ENCODE peak calls at places on chromosome 18, in seven cellular contexts. Q is colonic mucosa, U is heart left ventricle, G is OCI-LY7, W is ovary, Y is cardiac muscle cell, X is RWPE1. P is an unnamed sample.

GRCh38 chr18:75546964-75547363 is 119.5 kb upstream of the SMIM21 start:
- DNase-seq in Q (no peak), U (no peak), G (no peak), W (no peak), Y (no peak), X (no peak), P (no peak)

GRCh38 chr18:58213931-58214431 is 170.0 kb downstream of the NEDD4L start:
- DNase-seq in Q (no peak), U (no peak), G (no peak), W (no peak), Y (no peak), X (no peak), P (peak; percentile 13)

GRCh38 chr18:49464718-49465598 is 4.5 kb upstream of the DYM start:
- DNase-seq in Q (no peak), U (no peak), G (peak; percentile 39), W (no peak), Y (peak; percentile 38), X (no peak), P (no peak)

GRCh38 chr18:49898421-49898820 is 85.1 kb upstream of the ACAA2 start:
- DNase-seq in Q (peak; percentile 58), U (peak; percentile 52), G (peak; percentile 47), W (peak; percentile 39), Y (peak; percentile 89), X (peak; percentile 14), P (peak; percentile 80)

GRCh38 chr18:79380816-79381806 is 14.6 kb upstream of the NFATC1 start:
- DNase-seq in Q (peak; percentile 72), U (peak; percentile 71), G (peak; percentile 50), W (peak; percentile 83), Y (peak; percentile 57), X (peak; percentile 59), P (peak; percentile 66)

GRCh38 chr18:61079714-61080113 is 253.5 kb upstream of the CDH20 start:
- DNase-seq in Q (no peak), U (no peak), G (no peak), W (no peak), Y (no peak), X (no peak), P (no peak)

GRCh38 chr18:40413160-40413559 is 1541.9 kb upstream of the PIK3C3 start:
- DNase-seq in Q (peak; percentile 24), U (no peak), G (no peak), W (no peak), Y (peak; percentile 43), X (no peak), P (peak; percentile 48)

GRCh38 chr18:57437433-57437781 is 2.2 kb downstream of the ONECUT2 start:
- DNase-seq in Q (no peak), U (no peak), G (no peak), W (no peak), Y (no peak), X (no peak), P (no peak)

GRCh38 chr18:76932026-76932819 is 109.9 kb downstream of the ZNF236 start:
- DNase-seq in Q (no peak), U (no peak), G (no peak), W (no peak), Y (peak; percentile 95), X (no peak), P (no peak)

GRCh38 chr18:37476182-37476581 is 89.4 kb downstream of the CELF4 start:
- DNase-seq in Q (peak; percentile 19), U (no peak), G (peak; percentile 35), W (peak; percentile 56), Y (peak; percentile 54), X (no peak), P (peak; percentile 11)

GRCh38 chr18:45412577-45412976 is 202.7 kb upstream of the SLC14A2 start:
- DNase-seq in Q (no peak), U (no peak), G (no peak), W (no peak), Y (no peak), X (peak; percentile 26), P (no peak)

GRCh38 chr18:50866765-50867164 is 12.2 kb upstream of the ME2 start:
- DNase-seq in Q (peak; percentile 12), U (no peak), G (peak; percentile 38), W (no peak), Y (peak; percentile 39), X (no peak), P (no peak)

GRCh38 chr18:13376298-13376840 is 157.8 kb downstream of the LDLRAD4 start:
- DNase-seq in Q (no peak), U (no peak), G (no peak), W (no peak), Y (no peak), X (no peak), P (no peak)

GRCh38 chr18:48560491-48560890 is 21.7 kb downstream of the CTIF start:
- DNase-seq in Q (no peak), U (no peak), G (no peak), W (no peak), Y (no peak), X (no peak), P (no peak)

GRCh38 chr18:4125939-4126250 is 329.2 kb downstream of the DLGAP1 start:
- DNase-seq in Q (no peak), U (no peak), G (no peak), W (no peak), Y (no peak), X (no peak), P (no peak)

GRCh38 chr18:61764381-61764780 is 128.4 kb downstream of the RNF152 start:
- DNase-seq in Q (no peak), U (no peak), G (no peak), W (no peak), Y (peak; percentile 25), X (no peak), P (no peak)

GRCh38 chr18:79949571-79950439 is 1.6 kb downstream of the SLC66A2 start:
- DNase-seq in Q (peak; percentile 49), U (peak; percentile 61), G (peak; percentile 76), W (peak; percentile 30), Y (no peak), X (no peak), P (no peak)

GRCh38 chr18:67386028-67386427 is 130.5 kb downstream of the DSEL start:
- DNase-seq in Q (no peak), U (no peak), G (no peak), W (no peak), Y (peak; percentile 6), X (peak; percentile 1), P (no peak)

DNA sequence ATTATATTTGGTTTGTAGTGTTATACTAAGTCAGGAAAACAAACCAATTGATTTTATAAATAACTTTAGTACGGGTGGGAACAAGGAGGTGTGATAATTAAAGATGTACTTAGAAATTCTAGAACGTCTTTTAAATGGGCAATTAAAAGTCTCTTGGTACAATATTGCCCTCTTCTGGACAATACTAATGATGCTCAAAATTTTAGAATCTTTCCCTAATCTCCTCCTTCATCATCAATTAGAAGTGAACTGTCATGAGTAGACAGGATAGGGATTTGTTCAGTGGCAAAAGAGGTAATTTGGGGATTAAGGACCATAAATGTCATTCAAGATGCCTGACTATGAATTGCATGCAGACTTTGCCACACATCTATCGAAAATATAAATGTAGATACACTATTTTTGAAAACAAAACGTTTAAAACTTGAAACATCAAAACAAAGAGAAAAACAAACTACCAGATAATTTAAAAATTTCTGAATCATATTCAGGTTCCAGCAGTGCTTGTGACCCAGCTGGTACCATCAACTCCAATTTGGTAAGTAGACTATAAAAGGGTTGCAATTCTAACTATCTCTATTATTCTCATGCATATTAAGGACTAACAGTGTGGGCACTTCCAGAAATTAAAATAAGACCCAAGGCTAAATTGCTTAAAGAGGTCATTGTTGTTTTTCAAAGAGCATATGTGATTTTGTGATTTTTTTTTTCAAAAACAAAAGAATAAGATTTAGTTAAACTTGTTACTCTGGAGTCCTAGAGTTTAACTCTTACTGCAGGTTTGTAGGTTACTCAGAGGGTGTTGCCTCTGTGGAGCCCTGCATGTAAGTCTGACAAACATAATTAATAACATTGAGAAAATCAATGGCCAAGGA is 123.5 kb downstream of the LAMA3 start:
- DNase-seq in Q (no peak), U (no peak), G (peak; percentile 46), W (no peak), Y (peak; percentile 42), X (peak; percentile 27), P (no peak)
- TF ChIP-seq CTCF in Q (peak; percentile 46), U (peak; percentile 51), G (peak; percentile 85), W (no peak), Y (peak; percentile 48), X (peak; percentile 73), P (peak; percentile 58)

DNA sequence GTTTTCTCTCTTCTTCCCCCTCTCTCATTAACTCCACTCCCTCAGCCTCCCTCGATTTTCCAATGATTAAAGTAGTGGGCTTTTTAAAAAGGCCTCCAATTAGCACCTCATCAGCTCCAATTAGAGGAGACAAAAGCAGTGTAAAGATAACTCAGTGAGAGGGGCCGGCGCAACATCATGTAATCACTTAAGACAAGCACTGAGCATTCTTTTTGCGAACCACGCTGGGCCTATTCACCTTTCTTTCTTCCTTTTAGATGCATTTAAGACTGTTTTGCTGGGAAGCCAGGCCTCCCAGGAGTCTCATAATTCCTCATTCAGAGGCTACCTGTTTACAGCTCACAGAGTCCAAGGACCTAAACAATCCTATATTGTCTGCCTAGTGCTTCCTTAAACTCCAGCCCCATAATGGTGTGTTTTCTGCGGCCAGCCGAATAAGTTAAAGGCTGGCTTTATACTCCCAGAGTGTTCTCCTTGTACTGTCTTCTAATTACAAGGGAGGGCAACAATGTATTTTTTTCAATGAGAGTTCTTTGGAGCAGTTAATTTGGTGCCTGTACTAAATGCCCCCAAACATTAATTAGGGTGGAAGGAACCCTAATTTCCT is 27.9 kb upstream of the LMAN1 start:
- DNase-seq in Q (no peak), U (no peak), G (no peak), W (no peak), Y (no peak), X (no peak), P (no peak)
- H3K27ac ChIP-seq in Q (no peak overlapping the region), U (no peak overlapping the region), G (no peak overlapping the region), W (no peak overlapping the region), Y (no peak overlapping the region), X (no peak overlapping the region), P (no peak overlapping the region)

DNA sequence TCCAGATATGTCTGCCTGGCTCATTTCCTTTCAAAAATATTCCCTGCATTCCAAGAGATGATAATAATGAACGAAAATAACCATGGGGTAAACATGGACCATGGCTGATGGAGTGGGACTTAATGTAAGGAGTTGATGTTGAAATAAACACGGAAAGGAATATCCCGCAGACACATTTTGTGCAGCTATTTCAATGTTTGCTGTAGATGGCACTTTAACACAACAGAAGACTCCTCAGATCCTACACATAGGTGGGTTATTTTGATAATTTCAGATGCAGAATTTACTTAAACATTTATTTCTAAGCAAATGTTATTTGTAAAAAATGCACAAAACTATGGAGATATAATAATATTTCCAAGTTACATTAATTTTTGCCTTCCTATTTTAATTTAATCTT is 87.5 kb upstream of the DYNAP start:
- DNase-seq in Q (no peak), U (no peak), G (no peak), W (no peak), Y (peak; percentile 0), X (no peak), P (no peak)
- TF ChIP-seq CTCF in Q (no peak), U (no peak), G (peak; percentile 42), W (no peak), Y (no peak), X (no peak), P (no peak)

GRCh38 chr18:22188551-22189267 is 19.3 kb downstream of the GATA6 start:
- DNase-seq in Q (peak; percentile 26), U (no peak), G (no peak), W (no peak), Y (peak; percentile 64), X (no peak), P (no peak)
- H3K27ac ChIP-seq in Q (no peak overlapping the region), U (peak overlapping the region; percentile 76), G (no peak overlapping the region), W (peak overlapping the region; percentile 24), Y (peak overlapping the region; percentile 83), X (no peak overlapping the region), P (peak overlapping the region; percentile 32)